ENCODE peak calls at places on chromosome 6, in four cellular contexts. One of them, this sample, is unnamed.

GRCh38 chr6:166419268-166419667 is 36.5 kb upstream of the MPC1 start:
- DNase-seq in neural progenitor cell: no peak
- DNase-seq in astrocyte of the cerebellum: peak
- DNase-seq in fibroblast of lung: peak
- DNase-seq in this sample: no peak

GRCh38 chr6:154485784-154486183 is 24.7 kb downstream of the CNKSR3 start:
- DNase-seq in neural progenitor cell: no peak
- DNase-seq in astrocyte of the cerebellum: no peak
- DNase-seq in fibroblast of lung: peak
- DNase-seq in this sample: no peak

GRCh38 chr6:4503700-4504099 is 272.5 kb upstream of the CDYL start:
- DNase-seq in neural progenitor cell: no peak
- DNase-seq in astrocyte of the cerebellum: no peak
- DNase-seq in fibroblast of lung: no peak
- DNase-seq in this sample: no peak

GRCh38 chr6:135379647-135380046 is 117.9 kb downstream of the AHI1 start:
- DNase-seq in neural progenitor cell: no peak
- DNase-seq in astrocyte of the cerebellum: no peak
- DNase-seq in fibroblast of lung: no peak
- DNase-seq in this sample: no peak

GRCh38 chr6:127328043-127328442 is 15.4 kb downstream of the ECHDC1 start:
- DNase-seq in neural progenitor cell: no peak
- DNase-seq in astrocyte of the cerebellum: no peak
- DNase-seq in fibroblast of lung: no peak
- DNase-seq in this sample: peak

GRCh38 chr6:10883312-10884244 is 1.7 kb upstream of the GCM2 start:
- DNase-seq in neural progenitor cell: peak
- DNase-seq in astrocyte of the cerebellum: no peak
- DNase-seq in fibroblast of lung: no peak
- DNase-seq in this sample: no peak

GRCh38 chr6:167338551-167339117 is 13.7 kb downstream of the TTLL2 start:
- DNase-seq in neural progenitor cell: no peak
- DNase-seq in astrocyte of the cerebellum: no peak
- DNase-seq in fibroblast of lung: no peak
- DNase-seq in this sample: no peak

GRCh38 chr6:144635051-144635450 is 349.9 kb downstream of the UTRN start:
- DNase-seq in neural progenitor cell: no peak
- DNase-seq in astrocyte of the cerebellum: no peak
- DNase-seq in fibroblast of lung: no peak
- DNase-seq in this sample: no peak

GRCh38 chr6:110814488-110815259 is 595 bp downstream of the CDK19 start:
- DNase-seq in neural progenitor cell: peak
- DNase-seq in astrocyte of the cerebellum: no peak
- DNase-seq in fibroblast of lung: peak
- DNase-seq in this sample: peak

GRCh38 chr6:42165016-42165415 is 8.1 kb upstream of the GUCA1A start:
- DNase-seq in neural progenitor cell: no peak
- DNase-seq in astrocyte of the cerebellum: peak
- DNase-seq in fibroblast of lung: no peak
- DNase-seq in this sample: no peak

GRCh38 chr6:20312581-20312980 is 89.1 kb upstream of the E2F3 start:
- DNase-seq in neural progenitor cell: no peak
- DNase-seq in astrocyte of the cerebellum: no peak
- DNase-seq in fibroblast of lung: no peak
- DNase-seq in this sample: no peak

GRCh38 chr6:145453376-145453775 is 281.9 kb downstream of the EPM2A start:
- DNase-seq in neural progenitor cell: peak
- DNase-seq in astrocyte of the cerebellum: no peak
- DNase-seq in fibroblast of lung: no peak
- DNase-seq in this sample: no peak

GRCh38 chr6:135212935-135213334 is 31.8 kb downstream of the MYB start:
- DNase-seq in neural progenitor cell: no peak
- DNase-seq in astrocyte of the cerebellum: peak
- DNase-seq in fibroblast of lung: peak
- DNase-seq in this sample: peak

GRCh38 chr6:110493253-110493800 is 16.9 kb upstream of the SLC22A16 start:
- DNase-seq in neural progenitor cell: no peak
- DNase-seq in astrocyte of the cerebellum: no peak
- DNase-seq in fibroblast of lung: no peak
- DNase-seq in this sample: no peak

GRCh38 chr6:30260036-30260504 is 46.9 kb upstream of the TRIM26 start:
- DNase-seq in neural progenitor cell: no peak
- DNase-seq in astrocyte of the cerebellum: no peak
- DNase-seq in fibroblast of lung: peak
- DNase-seq in this sample: no peak

GRCh38 chr6:3841066-3841454 is 8.1 kb upstream of the FAM50B start:
- DNase-seq in neural progenitor cell: no peak
- DNase-seq in astrocyte of the cerebellum: no peak
- DNase-seq in fibroblast of lung: no peak
- DNase-seq in this sample: no peak

GRCh38 chr6:130505808-130506207 is 140.0 kb downstream of the TMEM200A start:
- DNase-seq in neural progenitor cell: no peak
- DNase-seq in astrocyte of the cerebellum: no peak
- DNase-seq in fibroblast of lung: no peak
- DNase-seq in this sample: no peak

GRCh38 chr6:3195695-3196497 is 31.6 kb downstream of the TUBB2B start:
- DNase-seq in neural progenitor cell: peak
- DNase-seq in astrocyte of the cerebellum: no peak
- DNase-seq in fibroblast of lung: no peak
- DNase-seq in this sample: no peak

GRCh38 chr6:49326337-49326736 is 136.7 kb downstream of the MMUT start:
- DNase-seq in neural progenitor cell: no peak
- DNase-seq in astrocyte of the cerebellum: no peak
- DNase-seq in fibroblast of lung: peak
- DNase-seq in this sample: peak

GRCh38 chr6:116277124-116277523 is 2.6 kb downstream of the TSPYL1 start:
- DNase-seq in neural progenitor cell: no peak
- DNase-seq in astrocyte of the cerebellum: no peak
- DNase-seq in fibroblast of lung: no peak
- DNase-seq in this sample: no peak

GRCh38 chr6:90238663-90239542 is 57.7 kb downstream of the BACH2 start:
- DNase-seq in neural progenitor cell: no peak
- DNase-seq in astrocyte of the cerebellum: no peak
- DNase-seq in fibroblast of lung: no peak
- DNase-seq in this sample: no peak

GRCh38 chr6:109454483-109455160 is 950 bp downstream of the MICAL1 start:
- DNase-seq in neural progenitor cell: no peak
- DNase-seq in astrocyte of the cerebellum: no peak
- DNase-seq in fibroblast of lung: peak
- DNase-seq in this sample: no peak

GRCh38 chr6:38177885-38178583 is 358.5 kb downstream of the ZFAND3 start:
- DNase-seq in neural progenitor cell: no peak
- DNase-seq in astrocyte of the cerebellum: no peak
- DNase-seq in fibroblast of lung: no peak
- DNase-seq in this sample: no peak

GRCh38 chr6:139979021-139979721 is 604.7 kb upstream of the CITED2 start:
- DNase-seq in neural progenitor cell: peak
- DNase-seq in astrocyte of the cerebellum: no peak
- DNase-seq in fibroblast of lung: no peak
- DNase-seq in this sample: no peak

GRCh38 chr6:166556871-166557322 is 29.6 kb downstream of the RAMACL start:
- DNase-seq in neural progenitor cell: peak
- DNase-seq in astrocyte of the cerebellum: peak
- DNase-seq in fibroblast of lung: peak
- DNase-seq in this sample: peak

GRCh38 chr6:111844376-111844775 is 28.9 kb downstream of the FYN start:
- DNase-seq in neural progenitor cell: peak
- DNase-seq in astrocyte of the cerebellum: no peak
- DNase-seq in fibroblast of lung: no peak
- DNase-seq in this sample: no peak

GRCh38 chr6:332671-333070 is 40.4 kb downstream of the DUSP22 start:
- DNase-seq in neural progenitor cell: no peak
- DNase-seq in astrocyte of the cerebellum: peak
- DNase-seq in fibroblast of lung: peak
- DNase-seq in this sample: no peak

GRCh38 chr6:6712979-6713514 is 124.5 kb downstream of the LY86 start:
- DNase-seq in neural progenitor cell: no peak
- DNase-seq in astrocyte of the cerebellum: no peak
- DNase-seq in fibroblast of lung: peak
- DNase-seq in this sample: no peak

GRCh38 chr6:168475188-168476013 is 34.4 kb downstream of the SMOC2 start:
- DNase-seq in neural progenitor cell: no peak
- DNase-seq in astrocyte of the cerebellum: no peak
- DNase-seq in fibroblast of lung: no peak
- DNase-seq in this sample: no peak

GRCh38 chr6:168468046-168468445 is 27.1 kb downstream of the SMOC2 start:
- DNase-seq in neural progenitor cell: no peak
- DNase-seq in astrocyte of the cerebellum: no peak
- DNase-seq in fibroblast of lung: no peak
- DNase-seq in this sample: no peak

GRCh38 chr6:168469198-168469943 is 28.4 kb downstream of the SMOC2 start:
- DNase-seq in neural progenitor cell: peak
- DNase-seq in astrocyte of the cerebellum: no peak
- DNase-seq in fibroblast of lung: no peak
- DNase-seq in this sample: no peak

GRCh38 chr6:168473197-168473596 is 32.2 kb downstream of the SMOC2 start:
- DNase-seq in neural progenitor cell: no peak
- DNase-seq in astrocyte of the cerebellum: no peak
- DNase-seq in fibroblast of lung: no peak
- DNase-seq in this sample: no peak

DNA sequence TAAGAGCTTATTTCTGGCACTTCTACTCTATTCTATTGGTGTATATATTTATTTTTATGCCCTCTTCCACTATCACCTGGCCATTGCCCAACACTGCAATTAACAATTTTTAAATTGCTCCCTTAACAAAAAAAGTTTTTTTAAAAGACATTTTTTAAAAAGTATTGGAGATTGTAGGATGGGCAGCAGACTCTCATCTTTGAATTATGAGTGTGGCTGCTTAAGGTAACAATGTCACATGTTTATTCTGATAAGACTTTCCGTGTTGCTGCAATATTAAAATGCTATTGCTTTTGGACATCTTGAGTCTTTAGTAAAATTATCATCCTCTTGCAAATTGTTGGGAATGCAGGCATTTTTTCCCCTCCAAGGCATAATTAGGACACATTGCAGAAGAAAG is 31.4 kb downstream of the SMOC2 start:
- DNase-seq in neural progenitor cell: no peak
- DNase-seq in astrocyte of the cerebellum: no peak
- DNase-seq in fibroblast of lung: no peak
- DNase-seq in this sample: no peak
- TF ChIP-seq CTCF in neural progenitor cell: no peak
- TF ChIP-seq CTCF in astrocyte of the cerebellum: no peak
- TF ChIP-seq CTCF in fibroblast of lung: no peak
- TF ChIP-seq CTCF in this sample: no peak

DNA sequence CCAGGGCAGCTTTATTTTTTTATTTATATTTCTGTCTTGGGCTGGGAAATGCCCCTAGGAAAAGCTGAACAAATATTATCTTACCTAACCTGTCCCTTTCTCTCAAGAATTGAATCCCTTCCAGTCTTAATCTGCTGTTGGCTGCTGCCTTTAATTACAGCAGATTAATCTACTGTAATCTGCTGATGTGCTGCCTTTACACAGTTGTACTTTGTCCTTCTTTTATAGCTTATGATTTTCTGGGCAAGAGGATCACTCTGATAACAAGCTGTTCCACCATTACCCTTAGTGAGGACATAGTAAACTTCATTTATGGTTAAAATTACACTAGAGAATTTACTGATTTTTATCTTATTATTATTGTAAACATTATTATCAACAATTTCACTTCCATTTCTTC is 234.5 kb upstream of the MAN1A1 start:
- DNase-seq in neural progenitor cell: no peak
- DNase-seq in astrocyte of the cerebellum: no peak
- DNase-seq in fibroblast of lung: no peak
- DNase-seq in this sample: no peak
- TF ChIP-seq CTCF in neural progenitor cell: no peak
- TF ChIP-seq CTCF in astrocyte of the cerebellum: no peak
- TF ChIP-seq CTCF in fibroblast of lung: no peak
- TF ChIP-seq CTCF in this sample: no peak

DNA sequence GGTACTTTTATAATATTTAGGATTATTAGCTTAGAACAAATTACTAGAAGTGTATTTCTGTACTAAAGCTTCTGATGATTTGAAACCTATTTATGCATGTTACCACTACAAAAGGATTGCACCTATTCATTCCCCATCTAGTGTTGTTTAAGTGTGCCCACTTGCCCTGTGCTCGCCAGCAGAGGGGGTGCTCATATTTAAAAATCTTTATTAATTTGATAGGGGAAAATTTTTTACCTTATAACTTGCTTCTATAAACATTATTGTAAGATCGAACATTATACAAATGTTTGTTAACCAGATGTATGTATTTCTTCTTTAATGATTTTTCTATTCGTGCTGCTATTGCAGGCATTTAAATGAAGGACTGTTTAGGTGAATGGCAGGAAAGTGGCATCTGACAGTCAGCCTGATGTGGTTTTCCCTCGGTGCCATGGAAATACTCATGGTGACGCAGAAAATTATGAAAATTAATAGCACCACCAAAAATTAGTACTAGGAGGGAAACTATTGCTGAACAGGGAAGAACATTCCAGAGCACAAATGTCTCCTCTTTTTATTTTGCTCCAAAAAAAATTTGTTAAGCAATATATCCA is 44.1 kb upstream of the FNDC1 start:
- DNase-seq in neural progenitor cell: no peak
- DNase-seq in astrocyte of the cerebellum: no peak
- DNase-seq in fibroblast of lung: no peak
- DNase-seq in this sample: no peak
- TF ChIP-seq CTCF in neural progenitor cell: peak
- TF ChIP-seq CTCF in astrocyte of the cerebellum: peak
- TF ChIP-seq CTCF in fibroblast of lung: peak
- TF ChIP-seq CTCF in this sample: peak

GRCh38 chr6:34237722-34238506 is 1.2 kb downstream of the HMGA1 start:
- DNase-seq in neural progenitor cell: peak
- DNase-seq in astrocyte of the cerebellum: no peak
- DNase-seq in fibroblast of lung: no peak
- DNase-seq in this sample: no peak
- TF ChIP-seq CTCF in neural progenitor cell: peak
- TF ChIP-seq CTCF in astrocyte of the cerebellum: peak
- TF ChIP-seq CTCF in fibroblast of lung: peak
- TF ChIP-seq CTCF in this sample: peak

GRCh38 chr6:87407896-87408720 is at the start of gene CFAP206:
- DNase-seq in neural progenitor cell: peak
- DNase-seq in astrocyte of the cerebellum: peak
- DNase-seq in fibroblast of lung: peak
- DNase-seq in this sample: peak
- TF ChIP-seq CTCF in neural progenitor cell: no peak
- TF ChIP-seq CTCF in astrocyte of the cerebellum: peak
- TF ChIP-seq CTCF in fibroblast of lung: no peak
- TF ChIP-seq CTCF in this sample: peak

This sample was measured in HFFc6.